ENCODE peak calls at places on chromosomes 7 and 10, in six cellular contexts. C, I, L, T, O and D are unnamed samples.

GRCh38 chr7:78702770-78703169 is 750.7 kb downstream of the MAGI2 start:
- DNase-seq in I (peak; percentile 95), O (no peak), T (no peak), C (no peak), L (no peak), D (no peak)

GRCh38 chr7:40673285-40673684 is 538.5 kb downstream of the SUGCT start:
- DNase-seq in C (no peak), O (no peak), L (no peak), T (no peak), I (peak; percentile 76), D (no peak)

GRCh38 chr10:53063805-53064204 is 291.2 kb upstream of the MBL2 start:
- DNase-seq in L (no peak), I (no peak), O (no peak), C (no peak), T (no peak), D (no peak)

GRCh38 chr7:88219781-88220747 is at the start of gene SRI:
- DNase-seq in L (peak; percentile 77), T (peak; percentile 75), O (peak; percentile 87), C (peak; percentile 89), I (peak; percentile 89), D (peak; percentile 89)

GRCh38 chr10:43354325-43354635 is 17.2 kb upstream of the FXYD4 start:
- DNase-seq in L (no peak), C (no peak), T (no peak), O (no peak), I (no peak), D (no peak)

GRCh38 chr10:19111501-19112267 is 63.1 kb downstream of the MALRD1 start:
- DNase-seq in I (peak; percentile 22), T (no peak), L (no peak), C (no peak), O (no peak), D (no peak)

GRCh38 chr10:104577861-104578480 is 63.1 kb upstream of the SORCS3 start:
- DNase-seq in L (no peak), C (no peak), T (no peak), O (no peak), I (peak; percentile 56), D (no peak)

GRCh38 chr7:119783799-119784198 is 489.2 kb upstream of the KCND2 start:
- DNase-seq in O (no peak), C (no peak), I (peak; percentile 36), T (no peak), L (no peak), D (no peak)

GRCh38 chr10:71933651-71934050 is 30.5 kb upstream of the CHST3 start:
- DNase-seq in T (no peak), C (peak; percentile 56), L (no peak), I (no peak), O (no peak), D (peak; percentile 43)

GRCh38 chr7:47435889-47436312 is 146.0 kb downstream of the TNS3 start:
- DNase-seq in C (no peak), L (no peak), O (peak; percentile 66), T (peak; percentile 37), I (peak; percentile 95), D (no peak)

GRCh38 chr7:2309889-2310331 is 4.3 kb downstream of the SNX8 start:
- DNase-seq in O (no peak), C (no peak), I (peak; percentile 87), T (no peak), L (no peak), D (no peak)

GRCh38 chr7:11830582-11831382 is 1.2 kb downstream of the THSD7A start:
- DNase-seq in O (no peak), I (peak; percentile 29), C (no peak), T (no peak), L (no peak), D (peak; percentile 24)